ENCODE peak calls at places on chromosomes 7 and 10, in four cellular contexts. A is A549, F is HepG2, J is K562. H is an unnamed sample.

GRCh38 chr10:73625004-73625883 is 16.0 kb downstream of the MYOZ1 start:
- DNase-seq in A (peak), F (no peak), J (peak), H (peak)

GRCh38 chr10:103276941-103277712 is at the start of gene INA:
- DNase-seq in A (peak), F (no peak), J (no peak), H (peak)

GRCh38 chr10:30589441-30589840 is 40.1 kb downstream of the LYZL2 start:
- DNase-seq in A (no peak), F (no peak), J (no peak), H (no peak)

GRCh38 chr10:119270893-119271361 is 63.6 kb downstream of the GRK5 start:
- DNase-seq in A (peak), F (peak), J (peak), H (peak)

GRCh38 chr7:144515430-144515829 is 111.9 kb upstream of the NOBOX start:
- DNase-seq in A (no peak), F (no peak), J (no peak), H (no peak)

GRCh38 chr7:55961994-55962393 is 2.4 kb upstream of the NIPSNAP2 start:
- DNase-seq in A (no peak), F (no peak), J (no peak), H (no peak)

GRCh38 chr7:130154501-130155317 is 50.5 kb downstream of the TMEM209 start:
- DNase-seq in A (no peak), F (no peak), J (peak), H (no peak)

GRCh38 chr10:121696854-121697253 is 98.6 kb upstream of the FGFR2 start:
- DNase-seq in A (peak), F (peak), J (peak), H (no peak)

GRCh38 chr7:126790763-126791162 is 462.0 kb downstream of the GRM8 start:
- DNase-seq in A (no peak), F (no peak), J (no peak), H (no peak)

GRCh38 chr10:51103818-51104217 is 29.5 kb downstream of the PRKG1 start:
- DNase-seq in A (no peak), F (no peak), J (no peak), H (peak)

GRCh38 chr10:125868372-125868975 is 12.6 kb downstream of the DHX32 start:
- DNase-seq in A (peak), F (peak), J (peak), H (peak)

GRCh38 chr10:35822316-35822715 is 180.2 kb upstream of the FZD8 start:
- DNase-seq in A (peak), F (peak), J (no peak), H (peak)

GRCh38 chr10:70348228-70348850 is 34.1 kb downstream of the LRRC20 start:
- DNase-seq in A (peak), F (no peak), J (peak), H (no peak)

GRCh38 chr7:1569016-1569415 is 816 bp downstream of the PSMG3 start:
- DNase-seq in A (peak), F (no peak), J (peak), H (peak)

GRCh38 chr7:2668401-2668800 is 19.6 kb upstream of the AMZ1 start:
- DNase-seq in A (peak), F (no peak), J (no peak), H (peak)

GRCh38 chr7:131108212-131108980 is 219.3 kb upstream of the MKLN1 start:
- DNase-seq in A (peak), F (no peak), J (no peak), H (peak)

GRCh38 chr10:20622522-20623270 is 274.4 kb downstream of the NEBL start:
- DNase-seq in A (peak), F (peak), J (no peak), H (peak)
- TF ChIP-seq MAZ in A (no peak), F (no peak), J (no peak), H (no peak)

GRCh38 chr10:46522295-46523118 is 34.0 kb downstream of the GPRIN2 start:
- DNase-seq in A (no peak), F (no peak), J (no peak), H (no peak)
- TF ChIP-seq MAZ in A (no peak), F (no peak), J (no peak), H (no peak)

DNA sequence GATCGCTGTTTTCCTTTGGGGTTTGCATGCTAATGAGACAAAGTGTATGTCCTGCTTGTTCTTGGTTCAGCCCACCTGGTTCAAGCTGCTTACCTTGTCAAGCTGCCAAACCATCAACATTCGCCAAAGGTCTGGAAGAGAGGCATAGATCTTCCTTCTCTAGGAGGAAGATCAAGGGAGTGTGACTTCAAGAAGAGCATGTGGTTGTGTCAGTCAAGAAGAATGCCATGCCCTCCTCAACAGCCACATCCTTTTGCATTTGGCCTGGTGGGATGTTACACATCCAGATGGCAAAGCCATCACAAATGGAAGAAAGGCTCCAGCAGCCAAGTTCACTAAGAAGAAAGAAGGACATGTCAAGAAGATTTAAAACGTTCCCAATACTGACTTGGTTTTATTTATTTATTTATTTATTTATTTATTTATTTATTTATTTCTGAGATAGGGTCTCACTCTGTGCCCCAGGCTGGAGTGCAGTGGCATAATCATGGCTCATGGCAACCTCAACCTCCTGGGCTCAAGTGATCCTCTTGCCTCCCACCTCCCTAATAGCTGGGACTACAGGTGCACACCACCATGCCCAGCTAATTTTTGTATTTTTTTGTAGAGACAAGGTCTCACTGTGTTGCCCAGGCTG is 5.1 kb upstream of the PIP4K2A start:
- DNase-seq in A (no peak), F (no peak), J (no peak), H (no peak)
- TF ChIP-seq MAZ in A (no peak), F (no peak), J (no peak), H (no peak)

DNA sequence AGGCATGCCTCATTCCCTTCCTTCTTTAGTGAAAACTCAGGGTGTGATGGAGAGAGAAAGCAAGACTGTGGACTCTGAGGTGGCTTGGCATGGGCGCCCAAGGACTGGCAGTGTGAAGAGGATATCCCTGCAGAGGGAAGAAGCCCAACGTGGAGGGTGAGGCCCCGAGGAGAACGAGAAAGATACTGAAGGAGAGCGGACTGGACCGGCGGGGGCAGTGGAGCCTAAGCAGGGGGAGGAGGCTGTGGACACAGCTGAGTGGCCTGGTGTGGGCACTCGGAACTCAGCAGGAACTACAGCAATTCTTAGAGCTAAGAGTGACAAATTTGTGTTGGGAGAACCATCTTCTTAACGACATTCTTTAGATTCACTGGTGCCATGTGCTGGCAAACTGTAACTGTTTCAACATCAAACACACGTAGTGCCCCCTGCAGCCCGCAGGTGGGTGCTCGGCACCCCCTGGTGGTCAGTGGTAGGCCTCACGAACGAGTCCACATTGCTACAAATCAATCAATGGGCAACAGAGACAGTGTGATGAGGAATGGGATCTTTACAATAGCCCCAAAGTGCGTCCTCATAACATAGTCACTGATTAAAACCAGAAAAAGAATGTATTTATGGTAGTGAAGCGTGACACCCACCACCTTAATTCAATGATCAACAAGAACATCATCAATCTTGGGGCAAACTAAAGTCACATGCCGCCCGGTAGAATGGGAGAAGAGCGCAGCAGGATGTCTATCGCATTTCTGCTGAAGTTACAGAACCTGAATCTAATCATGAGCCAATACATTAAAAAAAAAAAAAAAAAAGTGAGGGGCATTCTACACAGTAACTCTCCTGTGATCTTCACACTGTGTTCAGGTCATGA is 2.0 kb upstream of the SFTPA1 start:
- DNase-seq in A (peak), F (peak), J (peak), H (peak)
- TF ChIP-seq MAZ in A (no peak), F (no peak), J (no peak), H (no peak)

DNA sequence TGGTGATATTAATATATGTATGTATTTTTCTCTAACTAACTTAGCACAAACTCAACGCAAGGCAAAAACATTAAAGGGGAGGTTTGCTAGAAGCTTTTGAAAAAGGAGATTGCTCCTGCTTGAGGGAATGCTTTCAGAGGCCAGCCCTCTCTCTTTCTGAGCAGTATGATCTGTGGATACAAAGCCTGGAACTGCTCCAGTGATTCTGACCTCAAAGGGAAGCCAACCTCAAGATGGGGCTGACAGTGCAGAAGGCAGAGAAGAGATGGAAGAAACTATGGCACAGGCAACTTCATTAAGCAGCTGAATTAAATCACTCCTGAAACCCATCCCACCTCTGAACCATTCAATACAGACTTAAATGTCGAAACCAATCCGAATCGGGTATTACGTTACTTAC is 102.4 kb downstream of the USP6NL start:
- DNase-seq in A (no peak), F (no peak), J (no peak), H (no peak)
- TF ChIP-seq MAZ in A (no peak), F (no peak), J (no peak), H (no peak)